ENCODE peak calls at places on chromosomes 13 and 19, in four cellular contexts. One of them, this sample, is unnamed.

GRCh38 chr13:79749985-79750551 is 269.1 kb downstream of the NDFIP2 start:
- DNase-seq in stimulated activated CD8-positive, alpha-beta memory T cell treated with anti-CD3 and anti-CD28 coated beads, Interleukin-15, amount 100 ng/mL, for 4 hours: no peak
- DNase-seq in SIG-M5: no peak
- DNase-seq in CD4-positive, CD25-positive, alpha-beta regulatory T cell: no peak
- DNase-seq in this sample: no peak

GRCh38 chr13:19586904-19587634 is 25.7 kb upstream of the TPTE2 start:
- DNase-seq in stimulated activated CD8-positive, alpha-beta memory T cell treated with anti-CD3 and anti-CD28 coated beads, Interleukin-15, amount 100 ng/mL, for 4 hours: peak
- DNase-seq in SIG-M5: peak
- DNase-seq in CD4-positive, CD25-positive, alpha-beta regulatory T cell: peak
- DNase-seq in this sample: peak

GRCh38 chr19:19151418-19151817 is 13.1 kb upstream of the TMEM161A start:
- DNase-seq in stimulated activated CD8-positive, alpha-beta memory T cell treated with anti-CD3 and anti-CD28 coated beads, Interleukin-15, amount 100 ng/mL, for 4 hours: no peak
- DNase-seq in SIG-M5: no peak
- DNase-seq in CD4-positive, CD25-positive, alpha-beta regulatory T cell: no peak
- DNase-seq in this sample: no peak

GRCh38 chr19:41175825-41176734 is 16.9 kb upstream of the CYP2S1 start:
- DNase-seq in stimulated activated CD8-positive, alpha-beta memory T cell treated with anti-CD3 and anti-CD28 coated beads, Interleukin-15, amount 100 ng/mL, for 4 hours: no peak
- DNase-seq in SIG-M5: peak
- DNase-seq in CD4-positive, CD25-positive, alpha-beta regulatory T cell: peak
- DNase-seq in this sample: peak

GRCh38 chr19:16121141-16121540 is 9.5 kb downstream of the RAB8A start:
- DNase-seq in stimulated activated CD8-positive, alpha-beta memory T cell treated with anti-CD3 and anti-CD28 coated beads, Interleukin-15, amount 100 ng/mL, for 4 hours: no peak
- DNase-seq in SIG-M5: no peak
- DNase-seq in CD4-positive, CD25-positive, alpha-beta regulatory T cell: no peak
- DNase-seq in this sample: no peak

GRCh38 chr13:111228262-111229144 is 91.9 kb upstream of the TEX29 start:
- DNase-seq in stimulated activated CD8-positive, alpha-beta memory T cell treated with anti-CD3 and anti-CD28 coated beads, Interleukin-15, amount 100 ng/mL, for 4 hours: no peak
- DNase-seq in SIG-M5: no peak
- DNase-seq in CD4-positive, CD25-positive, alpha-beta regulatory T cell: no peak
- DNase-seq in this sample: no peak

GRCh38 chr19:4310247-4311121 is 6.1 kb downstream of the FSD1 start:
- DNase-seq in stimulated activated CD8-positive, alpha-beta memory T cell treated with anti-CD3 and anti-CD28 coated beads, Interleukin-15, amount 100 ng/mL, for 4 hours: no peak
- DNase-seq in SIG-M5: no peak
- DNase-seq in CD4-positive, CD25-positive, alpha-beta regulatory T cell: no peak
- DNase-seq in this sample: no peak

GRCh38 chr13:31160857-31161582 is 684 bp downstream of the HSPH1 start:
- DNase-seq in stimulated activated CD8-positive, alpha-beta memory T cell treated with anti-CD3 and anti-CD28 coated beads, Interleukin-15, amount 100 ng/mL, for 4 hours: peak
- DNase-seq in SIG-M5: peak
- DNase-seq in CD4-positive, CD25-positive, alpha-beta regulatory T cell: peak
- DNase-seq in this sample: peak

GRCh38 chr13:27562457-27562856 is 57.9 kb downstream of the LNX2 start:
- DNase-seq in stimulated activated CD8-positive, alpha-beta memory T cell treated with anti-CD3 and anti-CD28 coated beads, Interleukin-15, amount 100 ng/mL, for 4 hours: no peak
- DNase-seq in SIG-M5: no peak
- DNase-seq in CD4-positive, CD25-positive, alpha-beta regulatory T cell: no peak
- DNase-seq in this sample: no peak

GRCh38 chr19:5987077-5987818 is 9.3 kb upstream of the RANBP3 start:
- DNase-seq in stimulated activated CD8-positive, alpha-beta memory T cell treated with anti-CD3 and anti-CD28 coated beads, Interleukin-15, amount 100 ng/mL, for 4 hours: peak
- DNase-seq in SIG-M5: peak
- DNase-seq in CD4-positive, CD25-positive, alpha-beta regulatory T cell: peak
- DNase-seq in this sample: peak

GRCh38 chr19:3102239-3103140 is 8.3 kb downstream of the GNA11 start:
- DNase-seq in stimulated activated CD8-positive, alpha-beta memory T cell treated with anti-CD3 and anti-CD28 coated beads, Interleukin-15, amount 100 ng/mL, for 4 hours: no peak
- DNase-seq in SIG-M5: no peak
- DNase-seq in CD4-positive, CD25-positive, alpha-beta regulatory T cell: no peak
- DNase-seq in this sample: no peak

GRCh38 chr13:60152904-60153303 is 10.8 kb downstream of the DIAPH3 start:
- DNase-seq in stimulated activated CD8-positive, alpha-beta memory T cell treated with anti-CD3 and anti-CD28 coated beads, Interleukin-15, amount 100 ng/mL, for 4 hours: no peak
- DNase-seq in SIG-M5: no peak
- DNase-seq in CD4-positive, CD25-positive, alpha-beta regulatory T cell: no peak
- DNase-seq in this sample: no peak

GRCh38 chr13:71492346-71492871 is 374.6 kb downstream of the DACH1 start:
- DNase-seq in stimulated activated CD8-positive, alpha-beta memory T cell treated with anti-CD3 and anti-CD28 coated beads, Interleukin-15, amount 100 ng/mL, for 4 hours: no peak
- DNase-seq in SIG-M5: no peak
- DNase-seq in CD4-positive, CD25-positive, alpha-beta regulatory T cell: no peak
- DNase-seq in this sample: no peak

GRCh38 chr19:38062959-38063786 is 156.2 kb downstream of the SIPA1L3 start:
- DNase-seq in stimulated activated CD8-positive, alpha-beta memory T cell treated with anti-CD3 and anti-CD28 coated beads, Interleukin-15, amount 100 ng/mL, for 4 hours: no peak
- DNase-seq in SIG-M5: no peak
- DNase-seq in CD4-positive, CD25-positive, alpha-beta regulatory T cell: no peak
- DNase-seq in this sample: no peak

GRCh38 chr13:23433171-23434153 is at the start of gene SACS:
- DNase-seq in stimulated activated CD8-positive, alpha-beta memory T cell treated with anti-CD3 and anti-CD28 coated beads, Interleukin-15, amount 100 ng/mL, for 4 hours: no peak
- DNase-seq in SIG-M5: no peak
- DNase-seq in CD4-positive, CD25-positive, alpha-beta regulatory T cell: no peak
- DNase-seq in this sample: no peak

GRCh38 chr13:31639443-31640163 is 99.7 kb upstream of the RXFP2 start:
- DNase-seq in stimulated activated CD8-positive, alpha-beta memory T cell treated with anti-CD3 and anti-CD28 coated beads, Interleukin-15, amount 100 ng/mL, for 4 hours: no peak
- DNase-seq in SIG-M5: no peak
- DNase-seq in CD4-positive, CD25-positive, alpha-beta regulatory T cell: no peak
- DNase-seq in this sample: no peak

GRCh38 chr19:55212447-55212846 is 3.1 kb upstream of the PTPRH start:
- DNase-seq in stimulated activated CD8-positive, alpha-beta memory T cell treated with anti-CD3 and anti-CD28 coated beads, Interleukin-15, amount 100 ng/mL, for 4 hours: no peak
- DNase-seq in SIG-M5: no peak
- DNase-seq in CD4-positive, CD25-positive, alpha-beta regulatory T cell: peak
- DNase-seq in this sample: no peak

GRCh38 chr13:88824218-88824617 is 1153.0 kb downstream of the SLITRK5 start:
- DNase-seq in stimulated activated CD8-positive, alpha-beta memory T cell treated with anti-CD3 and anti-CD28 coated beads, Interleukin-15, amount 100 ng/mL, for 4 hours: no peak
- DNase-seq in SIG-M5: no peak
- DNase-seq in CD4-positive, CD25-positive, alpha-beta regulatory T cell: no peak
- DNase-seq in this sample: no peak

GRCh38 chr13:63336549-63336948 is 1920.9 kb upstream of the PCDH20 start:
- DNase-seq in stimulated activated CD8-positive, alpha-beta memory T cell treated with anti-CD3 and anti-CD28 coated beads, Interleukin-15, amount 100 ng/mL, for 4 hours: no peak
- DNase-seq in SIG-M5: no peak
- DNase-seq in CD4-positive, CD25-positive, alpha-beta regulatory T cell: no peak
- DNase-seq in this sample: no peak

GRCh38 chr19:55698256-55698655 is 23.2 kb downstream of the EPN1 start:
- DNase-seq in stimulated activated CD8-positive, alpha-beta memory T cell treated with anti-CD3 and anti-CD28 coated beads, Interleukin-15, amount 100 ng/mL, for 4 hours: no peak
- DNase-seq in SIG-M5: no peak
- DNase-seq in CD4-positive, CD25-positive, alpha-beta regulatory T cell: no peak
- DNase-seq in this sample: no peak

GRCh38 chr13:98454389-98454881 is 122.5 kb downstream of the STK24 start:
- DNase-seq in stimulated activated CD8-positive, alpha-beta memory T cell treated with anti-CD3 and anti-CD28 coated beads, Interleukin-15, amount 100 ng/mL, for 4 hours: no peak
- DNase-seq in SIG-M5: no peak
- DNase-seq in CD4-positive, CD25-positive, alpha-beta regulatory T cell: no peak
- DNase-seq in this sample: no peak

GRCh38 chr13:77896536-77896935 is 22.1 kb downstream of the EDNRB start:
- DNase-seq in stimulated activated CD8-positive, alpha-beta memory T cell treated with anti-CD3 and anti-CD28 coated beads, Interleukin-15, amount 100 ng/mL, for 4 hours: no peak
- DNase-seq in SIG-M5: no peak
- DNase-seq in CD4-positive, CD25-positive, alpha-beta regulatory T cell: no peak
- DNase-seq in this sample: no peak

GRCh38 chr13:29484236-29484635 is 111.3 kb downstream of the SLC7A1 start:
- DNase-seq in stimulated activated CD8-positive, alpha-beta memory T cell treated with anti-CD3 and anti-CD28 coated beads, Interleukin-15, amount 100 ng/mL, for 4 hours: no peak
- DNase-seq in SIG-M5: no peak
- DNase-seq in CD4-positive, CD25-positive, alpha-beta regulatory T cell: no peak
- DNase-seq in this sample: no peak

GRCh38 chr19:56476671-56477428 is at the start of gene ZNF667:
- DNase-seq in stimulated activated CD8-positive, alpha-beta memory T cell treated with anti-CD3 and anti-CD28 coated beads, Interleukin-15, amount 100 ng/mL, for 4 hours: peak
- DNase-seq in SIG-M5: no peak
- DNase-seq in CD4-positive, CD25-positive, alpha-beta regulatory T cell: peak
- DNase-seq in this sample: peak

GRCh38 chr19:29873801-29874575 is 62.2 kb downstream of the CCNE1 start:
- DNase-seq in stimulated activated CD8-positive, alpha-beta memory T cell treated with anti-CD3 and anti-CD28 coated beads, Interleukin-15, amount 100 ng/mL, for 4 hours: no peak
- DNase-seq in SIG-M5: no peak
- DNase-seq in CD4-positive, CD25-positive, alpha-beta regulatory T cell: no peak
- DNase-seq in this sample: no peak

GRCh38 chr13:94435604-94436226 is 43.8 kb downstream of the DCT start:
- DNase-seq in stimulated activated CD8-positive, alpha-beta memory T cell treated with anti-CD3 and anti-CD28 coated beads, Interleukin-15, amount 100 ng/mL, for 4 hours: no peak
- DNase-seq in SIG-M5: peak
- DNase-seq in CD4-positive, CD25-positive, alpha-beta regulatory T cell: peak
- DNase-seq in this sample: peak

GRCh38 chr13:71417205-71417604 is 449.8 kb downstream of the DACH1 start:
- DNase-seq in stimulated activated CD8-positive, alpha-beta memory T cell treated with anti-CD3 and anti-CD28 coated beads, Interleukin-15, amount 100 ng/mL, for 4 hours: no peak
- DNase-seq in SIG-M5: no peak
- DNase-seq in CD4-positive, CD25-positive, alpha-beta regulatory T cell: no peak
- DNase-seq in this sample: no peak

GRCh38 chr19:35911790-35912189 is 3.7 kb upstream of the TYROBP start:
- DNase-seq in stimulated activated CD8-positive, alpha-beta memory T cell treated with anti-CD3 and anti-CD28 coated beads, Interleukin-15, amount 100 ng/mL, for 4 hours: no peak
- DNase-seq in SIG-M5: no peak
- DNase-seq in CD4-positive, CD25-positive, alpha-beta regulatory T cell: no peak
- DNase-seq in this sample: no peak

GRCh38 chr13:32039056-32039455 is 7.5 kb downstream of the FRY start:
- DNase-seq in stimulated activated CD8-positive, alpha-beta memory T cell treated with anti-CD3 and anti-CD28 coated beads, Interleukin-15, amount 100 ng/mL, for 4 hours: no peak
- DNase-seq in SIG-M5: no peak
- DNase-seq in CD4-positive, CD25-positive, alpha-beta regulatory T cell: no peak
- DNase-seq in this sample: no peak

GRCh38 chr13:78598933-78599332 is 4.4 kb downstream of the POU4F1 start:
- DNase-seq in stimulated activated CD8-positive, alpha-beta memory T cell treated with anti-CD3 and anti-CD28 coated beads, Interleukin-15, amount 100 ng/mL, for 4 hours: no peak
- DNase-seq in SIG-M5: no peak
- DNase-seq in CD4-positive, CD25-positive, alpha-beta regulatory T cell: no peak
- DNase-seq in this sample: no peak

GRCh38 chr19:5714819-5715218 is 5.1 kb downstream of the LONP1 start:
- DNase-seq in stimulated activated CD8-positive, alpha-beta memory T cell treated with anti-CD3 and anti-CD28 coated beads, Interleukin-15, amount 100 ng/mL, for 4 hours: no peak
- DNase-seq in SIG-M5: no peak
- DNase-seq in CD4-positive, CD25-positive, alpha-beta regulatory T cell: no peak
- DNase-seq in this sample: no peak

GRCh38 chr19:42242512-42243409 is at the start of gene GSK3A:
- DNase-seq in stimulated activated CD8-positive, alpha-beta memory T cell treated with anti-CD3 and anti-CD28 coated beads, Interleukin-15, amount 100 ng/mL, for 4 hours: peak
- DNase-seq in SIG-M5: peak
- DNase-seq in CD4-positive, CD25-positive, alpha-beta regulatory T cell: peak
- DNase-seq in this sample: peak

This sample was measured in central memory CD4-positive, alpha-beta T cell.